ENCODE peak calls at places on chromosomes 2 and 18, in five cellular contexts. W is activated CD4-positive, alpha-beta T cell treated with anti-CD3 and anti-CD28 coated beads for 36 hours; J is kidney epithelial cell; K is pancreas; M is activated naive CD8-positive, alpha-beta T cell treated with anti-CD3 and anti-CD28 coated beads, Interleukin-2, amount 10 ng/mL, durations not matched to agents 7 days and 5 days. T is an unnamed sample.

GRCh38 chr18:961644-962355 is 57.1 kb downstream of the ADCYAP1 start:
- DNase-seq in W (peak; percentile 70), J (no peak), K (no peak), M (peak; percentile 47), T (peak; percentile 30)

GRCh38 chr2:203225423-203226039 is 13.3 kb upstream of the CYP20A1 start:
- DNase-seq in W (peak; percentile 51), J (no peak), K (no peak), M (no peak), T (peak; percentile 17)

GRCh38 chr18:78914586-78914935 is 65.1 kb upstream of the SALL3 start:
- DNase-seq in W (no peak), J (no peak), K (no peak), M (no peak), T (no peak)

GRCh38 chr18:8177330-8178016 is 431.8 kb upstream of the RAB12 start:
- DNase-seq in W (no peak), J (no peak), K (peak; percentile 42), M (no peak), T (no peak)

GRCh38 chr2:200588076-200588678 is 2.4 kb downstream of the AOX1 start:
- DNase-seq in W (no peak), J (no peak), K (peak; percentile 16), M (no peak), T (no peak)

GRCh38 chr2:191231995-191232394 is 13.2 kb upstream of the MYO1B start:
- DNase-seq in W (no peak), J (no peak), K (no peak), M (no peak), T (peak; percentile 37)

GRCh38 chr2:41829011-41829500 is 218.8 kb upstream of the PKDCC start:
- DNase-seq in W (no peak), J (no peak), K (no peak), M (no peak), T (no peak)

GRCh38 chr18:10518595-10519273 is 7.1 kb upstream of the NAPG start:
- DNase-seq in W (no peak), J (no peak), K (no peak), M (no peak), T (peak; percentile 41)

GRCh38 chr2:20561703-20562454 is 89.0 kb downstream of the HS1BP3 start:
- DNase-seq in W (no peak), J (no peak), K (no peak), M (no peak), T (peak; percentile 86)

GRCh38 chr18:23812566-23813440 is 123.5 kb downstream of the LAMA3 start:
- DNase-seq in W (no peak), J (no peak), K (no peak), M (no peak), T (peak; percentile 28)

GRCh38 chr2:178280261-178280852 is 86.0 kb downstream of the OSBPL6 start:
- DNase-seq in W (peak; percentile 45), J (no peak), K (peak; percentile 11), M (no peak), T (peak; percentile 62)

GRCh38 chr2:37737507-37737906 is 66.1 kb upstream of the CDC42EP3 start:
- DNase-seq in W (no peak), J (no peak), K (no peak), M (no peak), T (no peak)

GRCh38 chr2:30147715-30148611 is 1.2 kb downstream of the YPEL5 start:
- DNase-seq in W (peak; percentile 87), J (no peak), K (peak; percentile 71), M (peak; percentile 91), T (peak; percentile 68)

GRCh38 chr2:168346725-168347477 is 99.5 kb upstream of the STK39 start:
- DNase-seq in W (peak; percentile 80), J (no peak), K (peak; percentile 49), M (peak; percentile 57), T (peak; percentile 67)

GRCh38 chr2:128603411-128603924 is 284.8 kb upstream of the HS6ST1 start:
- DNase-seq in W (no peak), J (no peak), K (no peak), M (peak; percentile 11), T (no peak)

GRCh38 chr2:69781321-69782248 is 39.7 kb downstream of the ANXA4 start:
- DNase-seq in W (no peak), J (no peak), K (peak; percentile 67), M (no peak), T (no peak)

GRCh38 chr2:104378853-104379374 is 475.0 kb upstream of the POU3F3 start:
- DNase-seq in W (peak; percentile 17), J (peak; percentile 42), K (no peak), M (peak; percentile 31), T (no peak)

GRCh38 chr18:5622905-5623304 is 79.1 kb upstream of the EPB41L3 start:
- DNase-seq in W (no peak), J (no peak), K (no peak), M (no peak), T (no peak)

GRCh38 chr2:121648611-121649401 is 456 bp downstream of the CLASP1 start:
- DNase-seq in W (peak; percentile 71), J (no peak), K (peak; percentile 29), M (peak; percentile 71), T (peak; percentile 53)

GRCh38 chr18:69758458-69758857 is 189.2 kb downstream of the CD226 start:
- DNase-seq in W (no peak), J (no peak), K (no peak), M (no peak), T (peak; percentile 8)

GRCh38 chr18:48902023-48902855 is 48.5 kb downstream of the SMAD7 start:
- DNase-seq in W (no peak), J (peak; percentile 56), K (peak; percentile 75), M (peak; percentile 23), T (peak; percentile 92)

GRCh38 chr18:34697891-34698290 is 12.2 kb upstream of the DTNA start:
- DNase-seq in W (peak; percentile 18), J (no peak), K (no peak), M (no peak), T (no peak)

GRCh38 chr2:85709385-85709784 is 15.2 kb downstream of the GNLY start:
- DNase-seq in W (no peak), J (no peak), K (no peak), M (no peak), T (no peak)

GRCh38 chr2:236662231-236663160 is 92.9 kb downstream of the ACKR3 start:
- DNase-seq in W (no peak), J (no peak), K (no peak), M (no peak), T (peak; percentile 59)

GRCh38 chr18:54910161-54910919 is 48.9 kb downstream of the CCDC68 start:
- DNase-seq in W (no peak), J (no peak), K (no peak), M (no peak), T (no peak)

GRCh38 chr2:160417745-160418397 is 75.7 kb downstream of the RBMS1 start:
- DNase-seq in W (peak; percentile 50), J (no peak), K (no peak), M (no peak), T (peak; percentile 87)

GRCh38 chr2:34652636-34653035 is 1053.5 kb upstream of the FAM98A start:
- DNase-seq in W (no peak), J (no peak), K (no peak), M (no peak), T (peak; percentile 3)

T was measured in EL.